ENCODE peak calls at places on chromosomes 7 and 10, in four cellular contexts. One of them, this sample, is unnamed.

GRCh38 chr7:98621573-98622482 is 4.7 kb downstream of the NPTX2 start:
- DNase-seq in central memory CD4-positive, alpha-beta T cell: no peak
- DNase-seq in right cardiac atrium: no peak
- DNase-seq in CD8-positive, alpha-beta memory T cell: no peak
- DNase-seq in this sample: no peak

GRCh38 chr7:99562832-99563231 is 4.4 kb downstream of the ZNF655 start:
- DNase-seq in central memory CD4-positive, alpha-beta T cell: no peak
- DNase-seq in right cardiac atrium: no peak
- DNase-seq in CD8-positive, alpha-beta memory T cell: no peak
- DNase-seq in this sample: no peak

GRCh38 chr7:150969483-150969874 is 8.6 kb downstream of the KCNH2 start:
- DNase-seq in central memory CD4-positive, alpha-beta T cell: no peak
- DNase-seq in right cardiac atrium: peak
- DNase-seq in CD8-positive, alpha-beta memory T cell: no peak
- DNase-seq in this sample: peak

GRCh38 chr10:5576780-5577472 is 52.2 kb downstream of the CALML3 start:
- DNase-seq in central memory CD4-positive, alpha-beta T cell: no peak
- DNase-seq in right cardiac atrium: peak
- DNase-seq in CD8-positive, alpha-beta memory T cell: no peak
- DNase-seq in this sample: no peak

GRCh38 chr10:73163096-73163495 is 4.7 kb downstream of the ECD start:
- DNase-seq in central memory CD4-positive, alpha-beta T cell: no peak
- DNase-seq in right cardiac atrium: no peak
- DNase-seq in CD8-positive, alpha-beta memory T cell: no peak
- DNase-seq in this sample: no peak

GRCh38 chr10:33199731-33200130 is 134.7 kb downstream of the NRP1 start:
- DNase-seq in central memory CD4-positive, alpha-beta T cell: no peak
- DNase-seq in right cardiac atrium: no peak
- DNase-seq in CD8-positive, alpha-beta memory T cell: no peak
- DNase-seq in this sample: no peak

GRCh38 chr10:8811201-8811600 is 756.7 kb downstream of the GATA3 start:
- DNase-seq in central memory CD4-positive, alpha-beta T cell: no peak
- DNase-seq in right cardiac atrium: no peak
- DNase-seq in CD8-positive, alpha-beta memory T cell: no peak
- DNase-seq in this sample: no peak

GRCh38 chr7:87671-88070 is 104.7 kb upstream of the FAM20C start:
- DNase-seq in central memory CD4-positive, alpha-beta T cell: no peak
- DNase-seq in right cardiac atrium: peak
- DNase-seq in CD8-positive, alpha-beta memory T cell: no peak
- DNase-seq in this sample: no peak

GRCh38 chr7:21504021-21504420 is 38.8 kb upstream of the DNAH11 start:
- DNase-seq in central memory CD4-positive, alpha-beta T cell: no peak
- DNase-seq in right cardiac atrium: no peak
- DNase-seq in CD8-positive, alpha-beta memory T cell: no peak
- DNase-seq in this sample: no peak

GRCh38 chr7:138247568-138248328 is 171.5 kb downstream of the AKR1D1 start:
- DNase-seq in central memory CD4-positive, alpha-beta T cell: no peak
- DNase-seq in right cardiac atrium: no peak
- DNase-seq in CD8-positive, alpha-beta memory T cell: no peak
- DNase-seq in this sample: no peak

GRCh38 chr7:159083001-159083697 is 61.5 kb downstream of the VIPR2 start:
- DNase-seq in central memory CD4-positive, alpha-beta T cell: no peak
- DNase-seq in right cardiac atrium: peak
- DNase-seq in CD8-positive, alpha-beta memory T cell: no peak
- DNase-seq in this sample: peak

GRCh38 chr10:21524526-21525366 is 736 bp downstream of the SKIDA1 start:
- DNase-seq in central memory CD4-positive, alpha-beta T cell: no peak
- DNase-seq in right cardiac atrium: peak
- DNase-seq in CD8-positive, alpha-beta memory T cell: no peak
- DNase-seq in this sample: no peak

GRCh38 chr7:115910541-115911164 is 119.9 kb downstream of the TFEC start:
- DNase-seq in central memory CD4-positive, alpha-beta T cell: peak
- DNase-seq in right cardiac atrium: no peak
- DNase-seq in CD8-positive, alpha-beta memory T cell: no peak
- DNase-seq in this sample: no peak

GRCh38 chr10:77359287-77359691 is 278.3 kb downstream of the KCNMA1 start:
- DNase-seq in central memory CD4-positive, alpha-beta T cell: no peak
- DNase-seq in right cardiac atrium: no peak
- DNase-seq in CD8-positive, alpha-beta memory T cell: no peak
- DNase-seq in this sample: no peak

GRCh38 chr10:2207246-2207922 is 470.1 kb upstream of the ADARB2 start:
- DNase-seq in central memory CD4-positive, alpha-beta T cell: no peak
- DNase-seq in right cardiac atrium: no peak
- DNase-seq in CD8-positive, alpha-beta memory T cell: no peak
- DNase-seq in this sample: no peak

GRCh38 chr7:155567646-155568334 is 21.4 kb upstream of the CNPY1 start:
- DNase-seq in central memory CD4-positive, alpha-beta T cell: no peak
- DNase-seq in right cardiac atrium: no peak
- DNase-seq in CD8-positive, alpha-beta memory T cell: no peak
- DNase-seq in this sample: no peak

GRCh38 chr7:158284121-158284520 is 303.5 kb downstream of the PTPRN2 start:
- DNase-seq in central memory CD4-positive, alpha-beta T cell: no peak
- DNase-seq in right cardiac atrium: no peak
- DNase-seq in CD8-positive, alpha-beta memory T cell: no peak
- DNase-seq in this sample: no peak

GRCh38 chr10:113059001-113059780 is 109.1 kb downstream of the TCF7L2 start:
- DNase-seq in central memory CD4-positive, alpha-beta T cell: no peak
- DNase-seq in right cardiac atrium: peak
- DNase-seq in CD8-positive, alpha-beta memory T cell: no peak
- DNase-seq in this sample: no peak

GRCh38 chr7:105800442-105800841 is 76.0 kb downstream of the ATXN7L1 start:
- DNase-seq in central memory CD4-positive, alpha-beta T cell: no peak
- DNase-seq in right cardiac atrium: no peak
- DNase-seq in CD8-positive, alpha-beta memory T cell: no peak
- DNase-seq in this sample: no peak

GRCh38 chr10:63466168-63466935 is 575 bp upstream of the JMJD1C start:
- DNase-seq in central memory CD4-positive, alpha-beta T cell: no peak
- DNase-seq in right cardiac atrium: peak
- DNase-seq in CD8-positive, alpha-beta memory T cell: no peak
- DNase-seq in this sample: peak

GRCh38 chr7:46909601-46910051 is 672.3 kb downstream of the TNS3 start:
- DNase-seq in central memory CD4-positive, alpha-beta T cell: no peak
- DNase-seq in right cardiac atrium: no peak
- DNase-seq in CD8-positive, alpha-beta memory T cell: no peak
- DNase-seq in this sample: no peak

GRCh38 chr7:144936314-144936713 is 100.5 kb upstream of the TPK1 start:
- DNase-seq in central memory CD4-positive, alpha-beta T cell: no peak
- DNase-seq in right cardiac atrium: no peak
- DNase-seq in CD8-positive, alpha-beta memory T cell: no peak
- DNase-seq in this sample: no peak

GRCh38 chr7:105024734-105025133 is 10.7 kb downstream of the KMT2E start:
- DNase-seq in central memory CD4-positive, alpha-beta T cell: no peak
- DNase-seq in right cardiac atrium: no peak
- DNase-seq in CD8-positive, alpha-beta memory T cell: no peak
- DNase-seq in this sample: no peak

GRCh38 chr7:6166443-6166871 is 106.0 kb downstream of the CYTH3 start:
- DNase-seq in central memory CD4-positive, alpha-beta T cell: no peak
- DNase-seq in right cardiac atrium: peak
- DNase-seq in CD8-positive, alpha-beta memory T cell: no peak
- DNase-seq in this sample: no peak

GRCh38 chr10:104262055-104262454 is 6.9 kb upstream of the GSTO2 start:
- DNase-seq in central memory CD4-positive, alpha-beta T cell: no peak
- DNase-seq in right cardiac atrium: no peak
- DNase-seq in CD8-positive, alpha-beta memory T cell: no peak
- DNase-seq in this sample: no peak

GRCh38 chr10:65993451-65993850 is 932.4 kb upstream of the LRRTM3 start:
- DNase-seq in central memory CD4-positive, alpha-beta T cell: no peak
- DNase-seq in right cardiac atrium: no peak
- DNase-seq in CD8-positive, alpha-beta memory T cell: no peak
- DNase-seq in this sample: no peak

GRCh38 chr7:71290382-71290781 is 158.4 kb downstream of the GALNT17 start:
- DNase-seq in central memory CD4-positive, alpha-beta T cell: no peak
- DNase-seq in right cardiac atrium: no peak
- DNase-seq in CD8-positive, alpha-beta memory T cell: no peak
- DNase-seq in this sample: no peak

GRCh38 chr7:9204571-9204970 is 771.2 kb downstream of the NXPH1 start:
- DNase-seq in central memory CD4-positive, alpha-beta T cell: no peak
- DNase-seq in right cardiac atrium: no peak
- DNase-seq in CD8-positive, alpha-beta memory T cell: no peak
- DNase-seq in this sample: no peak

GRCh38 chr7:39734605-39735004 is 111.2 kb downstream of the RALA start:
- DNase-seq in central memory CD4-positive, alpha-beta T cell: no peak
- DNase-seq in right cardiac atrium: no peak
- DNase-seq in CD8-positive, alpha-beta memory T cell: no peak
- DNase-seq in this sample: no peak

GRCh38 chr10:93818086-93818485 is 60.4 kb downstream of the LGI1 start:
- DNase-seq in central memory CD4-positive, alpha-beta T cell: no peak
- DNase-seq in right cardiac atrium: peak
- DNase-seq in CD8-positive, alpha-beta memory T cell: no peak
- DNase-seq in this sample: no peak

GRCh38 chr10:100983868-100984669 is 3.2 kb downstream of the MRPL43 start:
- DNase-seq in central memory CD4-positive, alpha-beta T cell: no peak
- DNase-seq in right cardiac atrium: no peak
- DNase-seq in CD8-positive, alpha-beta memory T cell: no peak
- DNase-seq in this sample: no peak

GRCh38 chr7:73737491-73738219 is 947 bp downstream of the ABHD11 start:
- DNase-seq in central memory CD4-positive, alpha-beta T cell: no peak
- DNase-seq in right cardiac atrium: peak
- DNase-seq in CD8-positive, alpha-beta memory T cell: no peak
- DNase-seq in this sample: no peak

GRCh38 chr7:1520574-1521234 is 9.8 kb upstream of the MAFK start:
- DNase-seq in central memory CD4-positive, alpha-beta T cell: no peak
- DNase-seq in right cardiac atrium: peak
- DNase-seq in CD8-positive, alpha-beta memory T cell: no peak
- DNase-seq in this sample: peak